ENCODE peak calls at places on chromosomes 2 and 18, in five cellular contexts. P is upper lobe of left lung; Q is CD8-positive, alpha-beta T cell; E is mammary epithelial cell; C is astrocyte. S is an unnamed sample. For H3K9me3 and H3K4me1, the result is how much of the 10 kb centered on the place peaks cover.

GRCh38 chr18:31513189-31513907 is 15.4 kb downstream of the DSG2 start:
- DNase-seq in P (no peak), Q (no peak), E (peak), C (peak), S (no peak)

GRCh38 chr2:220455389-220455788 is 828.0 kb downstream of the SLC4A3 start:
- DNase-seq in P (no peak), Q (no peak), E (no peak), C (no peak), S (no peak)

GRCh38 chr2:47061989-47062678 is 93.0 kb downstream of the STPG4 start:
- DNase-seq in P (no peak), Q (no peak), E (no peak), C (no peak), S (no peak)

GRCh38 chr2:120524174-120524573 is 178.2 kb downstream of the INHBB start:
- DNase-seq in P (no peak), Q (no peak), E (no peak), C (no peak), S (no peak)

GRCh38 chr2:196504788-196505187 is 134.7 kb upstream of the CCDC150 start:
- DNase-seq in P (no peak), Q (no peak), E (no peak), C (no peak), S (no peak)

GRCh38 chr18:44579745-44580144 is 100.9 kb upstream of the SETBP1 start:
- DNase-seq in P (no peak), Q (no peak), E (no peak), C (peak), S (peak)

GRCh38 chr2:201182650-201183372 is at the start of gene CASP10:
- DNase-seq in P (no peak), Q (peak), E (peak), C (peak), S (no peak)

GRCh38 chr2:64675860-64676259 is 22.1 kb upstream of the SERTAD2 start:
- DNase-seq in P (no peak), Q (no peak), E (peak), C (peak), S (no peak)

GRCh38 chr2:12950957-12951656 is 234.4 kb downstream of the TRIB2 start:
- DNase-seq in P (no peak), Q (no peak), E (no peak), C (peak), S (no peak)

GRCh38 chr18:44518666-44519065 is 162.0 kb upstream of the SETBP1 start:
- DNase-seq in P (no peak), Q (no peak), E (peak), C (peak), S (no peak)

GRCh38 chr2:28338046-28338753 is 54.5 kb upstream of the FOSL2 start:
- DNase-seq in P (no peak), Q (no peak), E (no peak), C (peak), S (peak)

GRCh38 chr18:28075501-28075900 is 101.4 kb downstream of the CDH2 start:
- DNase-seq in P (no peak), Q (no peak), E (no peak), C (no peak), S (no peak)

GRCh38 chr2:70978388-70979357 is at the start of gene ANKRD53:
- DNase-seq in P (peak), Q (no peak), E (peak), C (no peak), S (peak)

GRCh38 chr18:77560334-77560970 is 310.8 kb downstream of the GALR1 start:
- DNase-seq in P (no peak), Q (no peak), E (no peak), C (no peak), S (no peak)

GRCh38 chr2:40652155-40652554 is 200.3 kb upstream of the SLC8A1 start:
- DNase-seq in P (no peak), Q (no peak), E (no peak), C (no peak), S (no peak)
- TF ChIP-seq CTCF in P (no peak), Q (no peak), E (no peak), C (no peak), S (no peak)

GRCh38 chr18:4058179-4058578 is 396.9 kb downstream of the DLGAP1 start:
- DNase-seq in P (no peak), Q (no peak), E (no peak), C (no peak), S (no peak)

GRCh38 chr18:4063545-4063944 is 391.6 kb downstream of the DLGAP1 start:
- DNase-seq in P (no peak), Q (no peak), E (no peak), C (no peak), S (no peak)

GRCh38 chr18:4060427-4061281 is 394.5 kb downstream of the DLGAP1 start:
- DNase-seq in P (no peak), Q (no peak), E (no peak), C (no peak), S (no peak)
- H3K9me3 ChIP-seq in P (under half), Q (under half), E (under half), C (under half), S (under half)

GRCh38 chr2:239264838-239265651 is 135.8 kb downstream of the HDAC4 start:
- DNase-seq in P (peak), Q (peak), E (no peak), C (peak), S (no peak)

GRCh38 chr2:239263937-239264837 is 136.6 kb downstream of the HDAC4 start:
- DNase-seq in P (peak), Q (no peak), E (no peak), C (peak), S (no peak)

GRCh38 chr2:239261796-239262475 is 138.9 kb downstream of the HDAC4 start:
- DNase-seq in P (peak), Q (no peak), E (no peak), C (no peak), S (no peak)

GRCh38 chr2:239262484-239263230 is 138.2 kb downstream of the HDAC4 start:
- DNase-seq in P (no peak), Q (no peak), E (no peak), C (no peak), S (peak)

DNA sequence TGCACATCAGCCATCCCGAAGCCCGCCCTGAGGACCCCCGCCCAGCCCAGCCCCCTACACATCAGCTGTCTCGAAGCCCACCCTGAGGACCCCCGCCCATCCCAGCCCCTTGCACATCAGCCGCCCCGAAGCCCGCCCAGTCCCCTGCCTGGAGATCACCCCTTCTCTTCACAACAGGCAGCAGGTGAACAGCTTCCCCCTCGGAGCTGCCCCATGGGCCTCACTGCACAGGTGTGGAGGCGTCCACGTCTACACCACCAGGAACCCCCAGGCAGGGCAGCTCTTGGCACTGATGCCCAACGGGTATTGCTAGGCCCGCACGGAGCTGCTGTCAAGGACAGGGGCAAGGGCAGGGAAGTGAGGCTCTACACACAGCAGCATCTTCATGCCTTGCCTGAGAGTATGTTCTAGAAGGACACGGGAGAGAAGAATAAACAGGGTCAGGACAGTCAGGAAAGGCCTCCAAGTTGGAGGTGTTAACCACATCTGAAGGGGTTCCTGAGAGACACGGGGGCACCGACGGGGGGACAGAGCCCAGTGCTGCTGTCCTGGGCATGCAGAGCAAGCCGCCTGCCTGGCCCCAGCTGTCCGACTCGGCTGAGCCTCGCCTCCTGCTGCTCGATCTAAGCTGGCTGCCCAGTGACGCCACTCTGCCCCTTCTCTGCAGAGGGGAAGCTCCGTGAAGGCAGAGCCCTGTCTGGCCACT is 137.4 kb downstream of the HDAC4 start:
- DNase-seq in P (peak), Q (no peak), E (no peak), C (no peak), S (no peak)
- H3K4me1 ChIP-seq in P (half or more), Q (half or more), E (under half), C (under half), S (under half)

GRCh38 chr2:21098294-21098693 is 25.5 kb upstream of the TDRD15 start:
- DNase-seq in P (no peak), Q (no peak), E (no peak), C (no peak), S (no peak)

GRCh38 chr2:21104030-21104660 is 19.6 kb upstream of the TDRD15 start:
- DNase-seq in P (no peak), Q (no peak), E (no peak), C (no peak), S (no peak)

GRCh38 chr2:21102356-21102755 is 21.4 kb upstream of the TDRD15 start:
- DNase-seq in P (no peak), Q (no peak), E (no peak), C (no peak), S (no peak)

GRCh38 chr2:21099281-21099907 is 24.4 kb upstream of the TDRD15 start:
- DNase-seq in P (no peak), Q (no peak), E (no peak), C (no peak), S (no peak)

DNA sequence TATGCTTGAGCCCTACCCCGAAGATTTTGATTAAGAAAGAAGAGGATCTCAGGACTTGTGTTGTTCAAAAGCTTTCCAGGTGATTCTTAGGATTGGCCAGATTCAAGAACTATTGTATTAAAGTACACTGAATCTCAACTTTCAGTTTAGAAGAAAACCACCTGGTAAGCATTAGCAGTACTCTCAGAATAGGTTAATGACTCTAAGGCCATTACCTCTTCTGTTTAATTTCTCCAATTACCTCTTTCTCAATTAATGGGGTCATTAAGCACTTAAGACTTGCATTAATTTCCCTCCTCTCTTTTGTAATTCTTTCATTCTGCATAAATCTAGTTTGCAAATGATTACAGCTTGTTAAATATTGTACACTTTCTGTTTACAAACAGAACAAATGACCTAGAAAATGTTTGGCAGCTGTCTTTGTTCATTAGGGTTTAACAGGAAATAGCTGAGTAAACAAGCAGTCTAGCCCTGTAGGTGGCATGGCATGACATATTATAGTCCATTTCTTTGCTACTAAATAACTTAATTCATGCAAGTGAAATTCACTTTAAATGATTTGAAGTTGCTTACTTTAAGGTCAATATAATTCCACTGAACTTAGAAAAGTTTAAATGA is 20.4 kb upstream of the TDRD15 start:
- DNase-seq in P (no peak), Q (no peak), E (no peak), C (no peak), S (no peak)
- TF ChIP-seq CTCF in P (no peak), Q (no peak), E (no peak), C (no peak), S (no peak)

GRCh38 chr18:79899609-79900435 is 51.6 kb downstream of the SLC66A2 start:
- DNase-seq in P (no peak), Q (no peak), E (no peak), C (no peak), S (no peak)
- H3K9me3 ChIP-seq in P (under half), Q (under half), E (half or more), C (under half), S (under half)

DNA sequence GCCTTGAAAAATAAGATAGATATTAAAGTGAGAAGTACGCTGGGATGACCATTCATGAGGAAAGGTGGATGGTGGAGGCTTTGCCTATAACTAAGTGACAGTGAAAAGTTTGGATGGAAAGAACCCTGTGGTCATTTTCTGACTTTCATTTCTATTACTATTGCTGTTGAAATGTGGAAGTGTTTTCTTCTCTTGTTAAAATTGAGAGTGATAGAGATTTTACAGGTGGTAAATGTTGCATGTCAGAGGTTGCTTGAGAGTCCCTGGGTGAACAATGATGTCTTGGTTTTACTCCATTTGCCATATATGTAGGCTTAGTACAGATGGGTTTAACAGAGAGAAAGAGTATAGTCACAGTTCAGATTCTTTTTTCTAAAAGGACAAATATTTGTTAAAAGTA is 18.4 kb downstream of the NCOA1 start:
- DNase-seq in P (no peak), Q (no peak), E (no peak), C (no peak), S (no peak)
- H3K4me1 ChIP-seq in P (under half), Q (under half), E (under half), C (under half), S (under half)

S was measured in tibial artery.